ENCODE peak calls at places on chromosome 6, in nine cellular contexts. T is GM23248; G is CD8-positive, alpha-beta T cell; X is IMR-90; Z is HCT116; V is transverse colon; U is tibial artery; B is uterus; D is stomach. L is an unnamed sample. For H3K27me3 and H3K4me1, the result is how much of the 10 kb centered on the place peaks cover.

GRCh38 chr6:160015778-160016684 is 47.1 kb downstream of the IGF2R start:
- DNase-seq in G (peak), X (no peak), T (no peak), Z (no peak), U (no peak), B (no peak), D (no peak), V (no peak), L (no peak)

GRCh38 chr6:8707956-8708772 is 272.8 kb upstream of the SLC35B3 start:
- DNase-seq in T (peak), X (no peak), V (peak), G (no peak), Z (peak), B (no peak), U (no peak), D (peak), L (peak)

GRCh38 chr6:51936536-51936935 is 150.9 kb downstream of the PKHD1 start:
- DNase-seq in D (no peak), V (no peak), B (no peak), Z (no peak), U (no peak), X (no peak), T (no peak), G (no peak), L (no peak)

GRCh38 chr6:105326216-105326615 is 76.7 kb downstream of the PREP start:
- DNase-seq in Z (peak), X (peak), G (no peak), V (peak), B (no peak), D (peak), U (no peak), T (peak), L (no peak)

GRCh38 chr6:10838794-10839333 is 525 bp upstream of the MAK start:
- DNase-seq in G (no peak), D (no peak), U (no peak), B (no peak), T (no peak), V (no peak), X (no peak), Z (no peak), L (no peak)

GRCh38 chr6:14072084-14072483 is 45.5 kb upstream of the CD83 start:
- DNase-seq in U (no peak), Z (no peak), X (peak), G (no peak), V (no peak), T (peak), B (no peak), D (no peak), L (no peak)

GRCh38 chr6:53029761-53030160 is 34.7 kb upstream of the GSTA4 start:
- DNase-seq in G (no peak), Z (no peak), U (no peak), X (no peak), T (no peak), D (no peak), B (no peak), V (no peak), L (no peak)

GRCh38 chr6:151436814-151437213 is 15.1 kb downstream of the RMND1 start:
- DNase-seq in U (no peak), T (peak), B (no peak), Z (no peak), G (no peak), V (no peak), X (peak), D (no peak), L (no peak)

GRCh38 chr6:111949546-111949945 is 76.3 kb upstream of the FYN start:
- DNase-seq in X (no peak), D (no peak), G (no peak), B (no peak), U (no peak), V (no peak), Z (no peak), T (no peak), L (no peak)

GRCh38 chr6:39707962-39708683 is 17.1 kb downstream of the KIF6 start:
- DNase-seq in T (peak), G (no peak), X (no peak), U (no peak), Z (no peak), V (no peak), B (no peak), D (no peak), L (no peak)

GRCh38 chr6:113120214-113120576 is 737.0 kb upstream of the MARCKS start:
- DNase-seq in X (peak), Z (peak), D (no peak), T (peak), V (no peak), B (no peak), G (no peak), U (no peak), L (peak)

GRCh38 chr6:30154709-30155521 is 6.1 kb downstream of the TRIM10 start:
- DNase-seq in D (no peak), G (no peak), B (no peak), X (peak), T (peak), V (peak), Z (no peak), U (no peak), L (peak)

GRCh38 chr6:143674466-143675114 is 3.2 kb upstream of the PHACTR2 start:
- DNase-seq in G (no peak), D (no peak), T (peak), B (no peak), V (no peak), X (peak), Z (no peak), U (no peak), L (peak)

GRCh38 chr6:159456349-159456748 is 236.7 kb downstream of the SOD2 start:
- DNase-seq in V (no peak), Z (no peak), T (no peak), G (no peak), X (no peak), D (no peak), B (no peak), U (no peak), L (no peak)

GRCh38 chr6:70375882-70376281 is 37.4 kb upstream of the FAM135A start:
- DNase-seq in Z (peak), V (no peak), B (no peak), U (no peak), X (no peak), D (no peak), G (no peak), T (peak), L (no peak)

GRCh38 chr6:53411451-53411850 is 62.7 kb upstream of the ELOVL5 start:
- DNase-seq in X (peak), T (peak), Z (no peak), G (no peak), U (no peak), B (no peak), D (no peak), V (no peak), L (no peak)

GRCh38 chr6:136598048-136598447 is 47.8 kb upstream of the MAP7 start:
- DNase-seq in U (no peak), T (no peak), V (no peak), B (no peak), Z (no peak), D (no peak), X (no peak), G (no peak), L (no peak)

GRCh38 chr6:108838101-108838717 is 10.0 kb upstream of the ARMC2 start:
- DNase-seq in X (peak), B (no peak), V (no peak), U (no peak), T (no peak), D (no peak), Z (no peak), G (no peak), L (no peak)

GRCh38 chr6:163324326-163324927 is 90.1 kb upstream of the QKI start:
- DNase-seq in U (no peak), V (no peak), B (no peak), X (no peak), D (no peak), T (peak), G (no peak), Z (no peak), L (no peak)

GRCh38 chr6:112183271-112183671 is 71.1 kb downstream of the LAMA4 start:
- DNase-seq in D (no peak), U (no peak), B (no peak), V (no peak), Z (no peak), G (no peak), T (no peak), X (peak), L (no peak)

GRCh38 chr6:22320750-22321149 is 23.9 kb upstream of the PRL start:
- DNase-seq in Z (peak), G (no peak), T (peak), D (no peak), V (no peak), U (no peak), B (no peak), X (peak), L (peak)

GRCh38 chr6:43926644-43927524 is 156.9 kb downstream of the VEGFA start:
- DNase-seq in D (peak), X (peak), G (no peak), T (peak), Z (peak), B (peak), U (peak), V (peak), L (peak)

GRCh38 chr6:111148110-111148509 is 60.8 kb downstream of the SLC16A10 start:
- DNase-seq in D (no peak), T (no peak), U (no peak), Z (no peak), B (no peak), X (no peak), V (no peak), G (no peak), L (no peak)

GRCh38 chr6:82397962-82398692 is 34.5 kb downstream of the TPBG start:
- DNase-seq in G (no peak), X (peak), T (peak), V (no peak), B (no peak), Z (no peak), U (no peak), D (no peak), L (peak)

GRCh38 chr6:44775121-44775520 is 387.6 kb downstream of the CDC5L start:
- DNase-seq in T (peak), Z (no peak), D (no peak), G (no peak), X (no peak), B (no peak), V (no peak), U (no peak), L (no peak)

GRCh38 chr6:96624957-96625356 is 62.0 kb downstream of the FHL5 start:
- DNase-seq in U (no peak), B (no peak), G (no peak), Z (no peak), T (no peak), X (no peak), V (no peak), D (no peak), L (no peak)

GRCh38 chr6:113818528-113818927 is 38.6 kb upstream of the MARCKS start:
- DNase-seq in V (no peak), X (peak), D (no peak), Z (no peak), T (peak), B (no peak), U (no peak), G (no peak), L (no peak)

GRCh38 chr6:32774428-32774827 is 11.1 kb upstream of the HLA-DQB2 start:
- DNase-seq in Z (no peak), V (no peak), T (peak), U (no peak), X (no peak), G (no peak), B (no peak), D (no peak), L (peak)

GRCh38 chr6:32772656-32773055 is 9.3 kb upstream of the HLA-DQB2 start:
- DNase-seq in X (no peak), B (no peak), T (no peak), U (no peak), G (no peak), D (no peak), Z (no peak), V (no peak), L (no peak)
- H3K27me3 ChIP-seq in X (under half), B (under half), T (under half), U (under half), G (under half), D (under half), Z (under half), V (under half), L (under half)

GRCh38 chr6:145829102-145829501 is 14.5 kb upstream of the FBXO30 start:
- DNase-seq in V (no peak), U (no peak), B (no peak), G (no peak), X (no peak), Z (no peak), T (no peak), D (no peak), L (no peak)
- H3K27ac ChIP-seq in V (no peak), U (no peak), B (no peak), G (no peak), X (no peak), Z (no peak), T (no peak), D (no peak), L (no peak)

GRCh38 chr6:134173936-134174789 is 121.7 kb upstream of the SLC2A12 start:
- DNase-seq in G (peak), B (peak), U (peak), V (peak), X (peak), D (peak), Z (peak), T (peak), L (no peak)
- H3K4me1 ChIP-seq in G (half or more), B (under half), U (under half), V (under half), X (under half), D (under half), Z (under half), T (under half), L (under half)

GRCh38 chr6:1622851-1623768 is 13.4 kb downstream of the FOXC1 start:
- DNase-seq in U (no peak), Z (no peak), D (peak), T (no peak), X (no peak), G (no peak), V (no peak), B (no peak), L (no peak)

GRCh38 chr6:1625352-1625773 is 15.6 kb downstream of the FOXC1 start:
- DNase-seq in U (no peak), V (no peak), G (no peak), B (no peak), Z (no peak), T (no peak), X (peak), D (no peak), L (no peak)

GRCh38 chr6:1623769-1624070 is 14.0 kb downstream of the FOXC1 start:
- DNase-seq in V (no peak), T (no peak), U (no peak), X (no peak), G (no peak), D (peak), Z (no peak), B (no peak), L (no peak)

GRCh38 chr6:1624848-1625341 is 15.2 kb downstream of the FOXC1 start:
- DNase-seq in U (peak), B (no peak), T (peak), G (no peak), V (no peak), D (no peak), Z (no peak), X (peak), L (no peak)

DNA sequence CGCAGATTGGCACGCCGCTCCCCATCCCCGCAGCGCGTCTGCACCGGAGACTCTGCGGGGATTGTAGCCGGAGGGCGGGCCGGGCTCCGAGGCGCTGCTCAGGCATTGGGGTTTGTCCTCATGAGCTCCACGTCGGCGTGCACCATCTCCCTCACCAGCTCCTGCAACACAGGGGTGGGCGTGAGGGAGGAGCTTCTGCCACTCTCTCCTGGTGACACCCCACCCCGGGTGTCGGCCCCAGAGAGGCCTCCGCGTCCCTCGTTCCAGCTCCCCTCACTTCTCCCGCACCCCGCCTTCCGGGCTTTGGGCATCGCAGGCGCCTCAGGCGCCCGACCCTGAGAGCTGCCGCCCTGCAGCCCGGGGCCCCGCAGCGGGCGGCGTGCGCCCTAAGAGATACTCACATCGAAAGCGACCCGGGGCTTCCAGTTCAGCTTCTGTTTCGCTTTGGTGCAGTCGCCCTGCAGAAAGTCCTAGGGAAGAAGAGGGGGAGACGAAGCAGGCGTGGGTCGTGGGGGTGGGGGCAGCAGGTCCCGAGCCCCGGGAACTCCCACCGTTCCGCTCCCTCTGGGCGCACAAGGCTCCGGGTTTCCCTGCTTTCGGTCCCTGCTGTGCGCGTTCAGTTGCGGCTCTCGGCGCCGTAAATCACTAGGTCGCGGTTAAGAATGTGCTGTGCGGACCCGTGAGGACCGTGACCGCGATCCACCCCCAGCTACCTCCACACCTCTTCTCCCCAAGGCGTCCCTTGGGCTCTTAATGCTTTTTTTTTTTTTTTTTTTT is 14.5 kb downstream of the FOXC1 start:
- DNase-seq in D (peak), V (no peak), G (no peak), T (no peak), Z (no peak), X (no peak), B (no peak), U (peak), L (no peak)
- H3K27me3 ChIP-seq in D (under half), V (half or more), G (under half), T (under half), Z (under half), X (under half), B (under half), U (under half), L (under half)

GRCh38 chr6:45982280-45983036 is 33.2 kb downstream of the CLIC5 start:
- DNase-seq in Z (no peak), B (no peak), V (no peak), X (no peak), U (no peak), T (no peak), D (no peak), G (no peak), L (no peak)
- H3K27ac ChIP-seq in Z (no peak), B (no peak), V (peak), X (no peak), U (no peak), T (no peak), D (no peak), G (no peak), L (no peak)

GRCh38 chr6:148851683-148852556 is 105.1 kb downstream of the UST start:
- DNase-seq in B (no peak), U (no peak), G (no peak), D (peak), X (no peak), T (no peak), V (no peak), Z (no peak), L (no peak)
- H3K4me1 ChIP-seq in B (under half), U (under half), G (under half), D (under half), X (under half), T (under half), V (under half), Z (under half), L (under half)

GRCh38 chr6:166308769-166309589 is 787 bp upstream of the PRR18 start:
- DNase-seq in U (no peak), T (no peak), Z (no peak), G (no peak), D (peak), X (no peak), V (no peak), B (no peak), L (no peak)

GRCh38 chr6:166307082-166307980 is 861 bp downstream of the PRR18 start:
- DNase-seq in U (no peak), X (no peak), G (no peak), T (peak), D (no peak), B (no peak), Z (no peak), V (no peak), L (no peak)

GRCh38 chr6:166310634-166311033 is 2.4 kb upstream of the PRR18 start:
- DNase-seq in G (no peak), X (no peak), V (no peak), Z (no peak), U (no peak), D (no peak), T (no peak), B (no peak), L (no peak)

GRCh38 chr6:166307981-166308768 is at the start of gene PRR18:
- DNase-seq in U (no peak), T (peak), V (no peak), D (no peak), B (no peak), Z (no peak), X (no peak), G (no peak), L (no peak)

GRCh38 chr6:166309977-166310376 is 1.8 kb upstream of the PRR18 start:
- DNase-seq in V (no peak), U (no peak), G (no peak), B (no peak), Z (no peak), D (no peak), T (no peak), X (no peak), L (no peak)
- H3K27me3 ChIP-seq in V (half or more), U (under half), G (under half), B (under half), Z (under half), D (under half), T (under half), X (half or more), L (half or more)

GRCh38 chr6:37777272-37777736 is 42.2 kb upstream of the ZFAND3 start:
- DNase-seq in X (no peak), V (no peak), D (no peak), B (no peak), U (no peak), G (no peak), T (no peak), Z (no peak), L (no peak)
- H3K27ac ChIP-seq in X (no peak), V (no peak), D (no peak), B (no peak), U (no peak), G (no peak), T (no peak), Z (no peak), L (no peak)

L was measured in foreskin keratinocyte.